ENCODE peak calls at places on chromosomes 11 and 22, in four cellular contexts. D, W, L and E are unnamed samples.

GRCh38 chr11:64436025-64436424 is 77.1 kb downstream of the RPS6KA4 start:
- DNase-seq in D (no peak), W (no peak), L (no peak), E (no peak)

GRCh38 chr11:115488945-115489344 is 15.3 kb downstream of the CADM1 start:
- DNase-seq in D (no peak), W (no peak), L (no peak), E (no peak)

GRCh38 chr11:117279711-117280376 is 11.3 kb upstream of the BACE1-AS start:
- DNase-seq in D (no peak), W (no peak), L (no peak), E (no peak)

GRCh38 chr11:67289651-67290479 is 762 bp downstream of the ANKRD13D start:
- DNase-seq in D (no peak), W (no peak), L (no peak), E (no peak)

GRCh38 chr11:32154275-32154674 is 63.4 kb downstream of the RCN1 start:
- DNase-seq in D (no peak), W (no peak), L (no peak), E (no peak)

GRCh38 chr11:46242961-46243795 is 34.3 kb upstream of the CREB3L1 start:
- DNase-seq in D (peak; percentile 74), W (peak; percentile 96), L (peak; percentile 93), E (peak; percentile 92)

GRCh38 chr22:41598081-41598480 is 8.4 kb upstream of the PMM1 start:
- DNase-seq in D (no peak), W (no peak), L (no peak), E (no peak)

GRCh38 chr11:10934293-10934850 is 76.5 kb upstream of the ZBED5 start:
- DNase-seq in D (no peak), W (peak; percentile 42), L (no peak), E (no peak)

GRCh38 chr11:68956142-68956541 is 24.6 kb downstream of the MRGPRD start:
- DNase-seq in D (no peak), W (peak; percentile 77), L (no peak), E (peak; percentile 63)

GRCh38 chr11:115905331-115905730 is 401.1 kb upstream of the CADM1 start:
- DNase-seq in D (no peak), W (no peak), L (no peak), E (no peak)

GRCh38 chr11:116073854-116074837 is 569.9 kb upstream of the CADM1 start:
- DNase-seq in D (no peak), W (no peak), L (no peak), E (no peak)

DNA sequence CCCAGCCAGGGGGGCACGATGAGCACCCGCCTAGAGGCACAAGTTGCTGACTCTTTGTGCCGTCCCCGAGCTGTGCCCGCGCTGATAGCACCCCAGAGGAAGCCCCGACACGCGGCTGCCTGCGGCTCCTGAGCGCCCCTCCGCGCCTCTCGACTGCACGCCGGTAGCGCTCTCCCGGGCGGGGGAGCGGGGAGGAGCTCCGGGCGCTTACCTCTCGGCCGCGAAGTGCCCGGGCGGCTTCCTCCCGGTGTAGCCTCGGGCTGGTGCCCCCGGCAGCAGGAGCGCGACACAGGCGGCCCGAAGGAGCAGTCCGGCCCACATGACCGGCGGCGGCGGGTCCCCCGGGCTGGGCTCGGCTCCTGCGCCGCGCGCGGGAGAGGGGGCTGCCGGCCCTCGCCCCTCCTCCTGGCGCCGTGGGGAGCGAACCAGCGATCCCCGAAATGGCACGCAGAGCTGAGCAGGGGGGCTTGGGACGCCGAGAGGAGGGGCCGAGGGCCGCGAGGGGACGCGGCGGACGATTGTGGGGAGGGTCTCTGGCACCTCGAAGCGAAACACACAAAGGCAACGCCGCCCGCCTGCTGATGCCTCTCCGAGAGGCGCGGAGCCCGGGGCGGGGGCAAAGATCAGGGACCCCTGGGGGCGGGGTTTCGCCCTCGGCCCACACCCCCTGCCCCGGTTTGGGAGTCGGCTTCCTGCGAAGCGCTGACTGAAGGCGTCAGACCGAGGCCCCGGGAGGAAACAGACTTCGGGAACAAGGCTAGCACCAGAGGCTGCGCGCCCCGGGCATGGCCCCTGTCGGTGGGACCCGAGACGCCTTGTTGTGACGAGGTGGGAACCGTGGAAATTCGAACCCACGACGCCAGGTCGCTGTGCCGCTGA is at the start of gene VWCE:
- DNase-seq in D (no peak), W (peak; percentile 83), L (peak; percentile 78), E (peak; percentile 80)
- TF ChIP-seq CTCF in D (peak; percentile 5), W (no peak), L (peak; percentile 39), E (no peak)

DNA sequence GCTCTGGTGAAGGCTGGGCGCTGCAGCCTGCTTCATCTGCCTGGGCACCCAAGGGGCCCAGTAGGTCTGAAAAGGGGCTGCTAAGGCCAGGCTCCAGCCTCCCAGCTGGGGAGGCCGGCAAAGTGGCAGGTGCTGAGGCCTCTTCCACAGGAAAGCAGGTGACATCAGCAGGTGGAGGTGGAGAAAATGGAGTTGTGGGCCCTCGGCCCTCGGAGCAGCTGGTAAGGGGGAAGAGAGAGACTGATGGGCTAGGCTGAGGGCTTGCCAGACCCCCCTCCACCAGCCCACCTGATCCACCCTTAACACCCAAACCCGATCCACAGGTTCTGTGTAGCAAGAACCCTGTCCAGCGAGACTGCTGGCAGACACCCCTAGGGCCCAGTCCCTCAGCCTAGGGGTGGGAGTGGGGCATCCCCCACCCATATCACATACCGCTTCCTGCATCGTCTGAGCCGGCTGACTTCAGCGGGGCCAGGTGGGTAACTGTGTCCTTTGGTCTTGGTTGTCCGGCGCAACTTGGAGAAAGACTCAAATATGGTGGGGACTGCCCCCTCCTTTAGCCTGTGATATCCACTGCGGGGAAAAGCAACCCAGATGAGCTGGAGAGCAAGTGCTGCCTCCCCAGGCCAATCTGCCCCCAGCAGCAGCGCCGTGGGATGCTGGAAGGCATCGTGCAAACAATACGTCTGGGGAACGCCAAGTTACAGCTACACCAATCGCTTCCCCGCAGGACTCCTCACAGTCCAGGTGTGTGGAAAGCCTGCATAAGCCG is 1.5 kb downstream of the THAP7 start:
- DNase-seq in D (no peak), W (no peak), L (peak; percentile 67), E (no peak)
- TF ChIP-seq CTCF in D (no peak), W (no peak), L (no peak), E (no peak)

GRCh38 chr11:20387262-20388095 is at the start of gene PRMT3:
- DNase-seq in D (peak; percentile 80), W (peak; percentile 96), L (peak; percentile 98), E (peak; percentile 98)
- TF ChIP-seq CTCF in D (no peak), W (peak; percentile 98), L (peak; percentile 99), E (peak; percentile 92)

GRCh38 chr11:6475936-6476335 is 2.2 kb upstream of the TRIM3 start:
- DNase-seq in D (no peak), W (peak; percentile 77), L (no peak), E (no peak)
- TF ChIP-seq CTCF in D (peak; percentile 3), W (peak; percentile 37), L (no peak), E (no peak)

GRCh38 chr22:39388261-39389011 is 11.1 kb upstream of the TAB1 start:
- DNase-seq in D (peak; percentile 58), W (peak; percentile 98), L (peak; percentile 89), E (peak; percentile 89)

GRCh38 chr22:39381930-39382329 is 17.6 kb upstream of the TAB1 start:
- DNase-seq in D (no peak), W (no peak), L (no peak), E (no peak)

GRCh38 chr22:39382410-39382809 is 17.2 kb upstream of the TAB1 start:
- DNase-seq in D (no peak), W (no peak), L (no peak), E (no peak)

GRCh38 chr22:39383841-39384625 is 15.5 kb upstream of the TAB1 start:
- DNase-seq in D (no peak), W (no peak), L (no peak), E (no peak)

GRCh38 chr22:39384750-39385480 is 14.7 kb upstream of the TAB1 start:
- DNase-seq in D (no peak), W (peak; percentile 79), L (no peak), E (peak; percentile 50)
- TF ChIP-seq CTCF in D (peak; percentile 51), W (peak; percentile 68), L (peak; percentile 58), E (peak; percentile 26)

DNA sequence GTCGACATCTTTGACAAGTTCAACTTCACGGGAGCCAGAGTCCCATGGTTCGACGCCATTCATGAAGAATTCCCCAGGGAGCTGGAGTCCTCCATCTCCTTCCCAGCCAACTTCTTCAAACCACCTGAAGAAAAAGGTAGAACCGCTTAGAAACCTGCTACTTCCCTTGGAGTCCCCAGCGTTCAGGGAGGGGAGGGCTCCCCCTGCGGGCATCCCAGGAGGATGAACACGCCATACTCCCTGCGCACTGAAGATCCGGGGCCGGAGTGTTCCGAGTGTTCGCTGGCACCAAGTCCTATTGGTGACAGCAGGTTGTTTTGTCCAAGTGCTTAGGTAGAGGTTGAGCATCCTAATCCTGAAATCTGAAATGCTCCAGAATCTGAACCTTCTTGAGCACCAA is 51.7 kb upstream of the PRODH start:
- DNase-seq in D (no peak), W (peak; percentile 77), L (peak; percentile 45), E (peak; percentile 32)
- TF ChIP-seq CTCF in D (peak; percentile 62), W (peak; percentile 71), L (peak; percentile 49), E (peak; percentile 35)

GRCh38 chr11:61567286-61568061 is 13.4 kb downstream of the SYT7 start:
- DNase-seq in D (peak; percentile 69), W (peak; percentile 89), L (peak; percentile 91), E (peak; percentile 90)
- TF ChIP-seq CTCF in D (peak; percentile 68), W (peak; percentile 100), L (peak; percentile 97), E (peak; percentile 100)

GRCh38 chr11:72350752-72351151 is 83.6 kb downstream of the CLPB start:
- DNase-seq in D (no peak), W (no peak), L (no peak), E (no peak)

GRCh38 chr11:72354356-72355115 is 79.8 kb downstream of the CLPB start:
- DNase-seq in D (no peak), W (peak; percentile 59), L (no peak), E (no peak)

GRCh38 chr11:72353861-72354260 is 80.5 kb downstream of the CLPB start:
- DNase-seq in D (no peak), W (no peak), L (no peak), E (peak; percentile 16)

GRCh38 chr11:72349616-72350218 is 84.6 kb downstream of the CLPB start:
- DNase-seq in D (no peak), W (no peak), L (no peak), E (no peak)

GRCh38 chr11:72352859-72353551 is 81.3 kb downstream of the CLPB start:
- DNase-seq in D (peak; percentile 59), W (peak; percentile 62), L (no peak), E (peak; percentile 7)
- TF ChIP-seq CTCF in D (peak; percentile 54), W (peak; percentile 51), L (peak; percentile 54), E (no peak)